ENCODE peak calls at places on chromosome 5, in six cellular contexts. G is gastrocnemius medialis, V is HCT116, F is H1, B is Peyer's patch, T is A549. O is an unnamed sample.
A peak's percentile ranks its signal among the peaks of the same experiment; 100 is the strongest.

GRCh38 chr5:122151640-122152039 is 22.3 kb downstream of the ZNF474 start:
- DNase-seq in G (no peak), V (no peak), F (no peak), B (no peak), T (no peak), O (no peak)

GRCh38 chr5:14286007-14286406 is 142.9 kb downstream of the TRIO start:
- DNase-seq in G (no peak), V (no peak), F (no peak), B (no peak), T (no peak), O (no peak)

GRCh38 chr5:151002250-151002649 is 18.1 kb upstream of the GPX3 start:
- DNase-seq in G (peak; percentile 34), V (peak; percentile 28), F (peak; percentile 42), B (no peak), T (peak; percentile 33), O (no peak)

GRCh38 chr5:147393866-147394265 is 116.0 kb downstream of the DPYSL3 start:
- DNase-seq in G (no peak), V (no peak), F (peak; percentile 97), B (no peak), T (no peak), O (no peak)

GRCh38 chr5:167030500-167031120 is 1260.8 kb upstream of the WWC1 start:
- DNase-seq in G (no peak), V (no peak), F (peak; percentile 88), B (no peak), T (peak; percentile 2), O (no peak)

GRCh38 chr5:21817668-21818419 is 1035.3 kb downstream of the CDH12 start:
- DNase-seq in G (no peak), V (no peak), F (no peak), B (no peak), T (no peak), O (no peak)

GRCh38 chr5:98605010-98605425 is 168.4 kb upstream of the RGMB start:
- DNase-seq in G (no peak), V (no peak), F (no peak), B (no peak), T (no peak), O (no peak)

GRCh38 chr5:34589832-34590231 is 66.3 kb upstream of the RAI14 start:
- DNase-seq in G (no peak), V (no peak), F (no peak), B (no peak), T (no peak), O (no peak)

GRCh38 chr5:2750026-2750757 is 1.3 kb downstream of the IRX2 start:
- DNase-seq in G (no peak), V (no peak), F (peak; percentile 77), B (no peak), T (no peak), O (no peak)

GRCh38 chr5:68271124-68271523 is 55.6 kb downstream of the PIK3R1 start:
- DNase-seq in G (no peak), V (no peak), F (no peak), B (no peak), T (no peak), O (no peak)

GRCh38 chr5:132497488-132497997 is 7.0 kb upstream of the IRF1 start:
- DNase-seq in G (peak; percentile 53), V (no peak), F (no peak), B (peak; percentile 51), T (peak; percentile 92), O (no peak)

GRCh38 chr5:81233080-81233634 is at the start of gene CKMT2:
- DNase-seq in G (peak; percentile 97), V (no peak), F (peak; percentile 93), B (peak; percentile 78), T (no peak), O (peak; percentile 74)

GRCh38 chr5:131460133-131460532 is 174.9 kb downstream of the RAPGEF6 start:
- DNase-seq in G (no peak), V (no peak), F (no peak), B (no peak), T (no peak), O (no peak)

GRCh38 chr5:14851067-14851422 is 20.5 kb downstream of the ANKH start:
- DNase-seq in G (no peak), V (no peak), F (no peak), B (no peak), T (no peak), O (no peak)

GRCh38 chr5:151068571-151069197 is 12.2 kb downstream of the TNIP1 start:
- DNase-seq in G (peak; percentile 83), V (no peak), F (no peak), B (no peak), T (no peak), O (no peak)

GRCh38 chr5:172871982-172872381 is 37.9 kb downstream of the ERGIC1 start:
- DNase-seq in G (no peak), V (no peak), F (no peak), B (no peak), T (no peak), O (no peak)

DNA sequence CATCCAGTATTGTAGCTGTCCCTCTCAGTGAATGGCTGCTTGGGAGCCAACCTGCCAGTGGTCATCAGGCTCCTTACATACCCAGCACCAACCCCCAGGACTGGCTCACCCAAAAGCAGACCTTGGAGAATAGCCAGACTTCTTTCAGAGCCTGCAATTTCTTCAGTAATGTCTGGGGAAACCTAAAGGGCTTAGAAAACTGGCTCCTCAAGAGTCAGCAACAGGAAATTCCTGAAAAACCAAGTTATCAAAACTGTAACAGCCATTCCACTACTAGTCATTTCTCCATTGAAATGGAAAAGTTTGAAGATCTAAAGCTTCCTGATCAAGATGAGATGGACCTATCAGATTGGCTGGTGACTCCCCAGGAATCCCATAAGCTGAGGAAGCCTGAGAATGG is 12.3 kb upstream of the STING1 start:
- DNase-seq in G (no peak), V (no peak), F (no peak), B (no peak), T (no peak), O (no peak)
- H3K27ac ChIP-seq in G (no peak overlapping the region), V (no peak overlapping the region), F (no peak overlapping the region), B (no peak overlapping the region), T (no peak overlapping the region), O (no peak overlapping the region)

DNA sequence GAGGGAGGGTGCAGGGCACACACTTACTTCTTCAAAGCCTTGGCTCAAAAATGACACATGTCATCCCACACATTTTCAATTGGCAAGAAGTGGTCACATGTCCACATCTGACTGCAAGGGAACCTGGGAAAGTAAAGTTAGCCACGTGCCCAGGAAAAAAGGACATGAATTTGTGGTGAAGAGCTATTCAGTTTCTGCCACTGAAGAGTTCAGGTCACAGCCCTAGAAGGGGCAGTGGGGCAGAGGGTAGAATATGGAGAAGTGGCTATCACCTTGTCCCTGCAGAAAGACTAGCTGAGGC is 1.9 kb upstream of the RGS14 start:
- DNase-seq in G (no peak), V (no peak), F (no peak), B (no peak), T (no peak), O (no peak)
- TF ChIP-seq POLR2A in G (no peak), V (no peak), F (no peak), B (no peak), T (no peak), O (no peak)

GRCh38 chr5:16880547-16880946 is 55.5 kb downstream of the MYO10 start:
- DNase-seq in G (no peak), V (no peak), F (no peak), B (no peak), T (no peak), O (no peak)
- TF ChIP-seq CTCF in G (no peak), V (no peak), F (no peak), B (no peak), T (no peak), O (no peak)

DNA sequence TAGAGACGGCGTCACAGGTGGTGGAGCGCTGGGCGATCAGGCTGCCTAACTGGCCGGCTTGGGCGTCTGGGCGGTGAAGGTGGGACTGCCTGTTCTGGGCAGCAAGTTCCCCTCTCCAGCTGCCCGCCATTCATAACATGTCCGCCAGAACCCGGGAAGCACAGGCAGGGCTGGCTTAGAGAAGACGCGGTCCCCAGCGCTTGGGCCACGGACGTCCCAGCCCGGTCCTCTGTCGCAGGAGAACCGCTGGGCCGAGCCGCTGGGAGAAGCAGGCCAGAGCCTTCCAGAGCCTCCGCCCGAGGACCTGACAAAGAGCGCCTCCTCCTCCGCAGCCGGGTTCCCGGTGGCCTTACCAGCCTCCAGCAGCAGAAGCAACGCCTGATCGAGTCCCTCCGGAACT is 15.2 kb upstream of the HAND1 start:
- DNase-seq in G (no peak), V (no peak), F (peak; percentile 55), B (no peak), T (no peak), O (peak; percentile 66)
- H3K27ac ChIP-seq in G (no peak overlapping the region), V (no peak overlapping the region), F (no peak overlapping the region), B (no peak overlapping the region), T (no peak overlapping the region), O (no peak overlapping the region)

GRCh38 chr5:115556276-115556675 is 11.7 kb upstream of the FEM1C start:
- DNase-seq in G (no peak), V (no peak), F (no peak), B (no peak), T (no peak), O (no peak)
- TF ChIP-seq POLR2A in G (no peak), V (no peak), F (no peak), B (no peak), T (no peak), O (no peak)

GRCh38 chr5:158882660-158883059 is 217.1 kb downstream of the EBF1 start:
- DNase-seq in G (no peak), V (no peak), F (no peak), B (no peak), T (no peak), O (no peak)

GRCh38 chr5:158882236-158882635 is 217.5 kb downstream of the EBF1 start:
- DNase-seq in G (no peak), V (no peak), F (no peak), B (no peak), T (no peak), O (no peak)

GRCh38 chr5:158881076-158881880 is 218.4 kb downstream of the EBF1 start:
- DNase-seq in G (no peak), V (no peak), F (no peak), B (no peak), T (no peak), O (no peak)

GRCh38 chr5:158879993-158880392 is 219.7 kb downstream of the EBF1 start:
- DNase-seq in G (no peak), V (no peak), F (no peak), B (no peak), T (no peak), O (no peak)

GRCh38 chr5:158880514-158881001 is 219.2 kb downstream of the EBF1 start:
- DNase-seq in G (no peak), V (no peak), F (no peak), B (no peak), T (no peak), O (no peak)
- TF ChIP-seq CTCF in G (no peak), V (no peak), F (no peak), B (no peak), T (no peak), O (no peak)

DNA sequence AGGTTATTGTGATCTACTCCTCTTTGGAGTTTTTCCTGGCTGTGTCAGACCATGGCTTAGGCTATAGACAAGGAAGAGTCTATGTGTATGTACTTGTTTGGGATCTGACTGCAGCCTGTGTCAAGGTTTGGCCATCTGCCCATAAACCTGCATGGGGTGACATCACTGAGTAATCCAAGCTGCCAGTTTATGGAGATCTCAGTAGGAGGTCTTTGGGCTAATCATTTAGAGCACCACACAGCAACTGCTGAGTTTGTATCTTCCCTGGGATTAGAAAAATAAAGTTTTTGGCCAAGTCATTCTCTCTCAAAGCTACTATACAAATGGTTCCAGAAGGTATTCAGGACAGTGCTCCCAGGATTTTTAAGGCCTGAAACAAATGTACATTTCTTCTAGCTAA is 65.5 kb upstream of the HSPB3 start:
- DNase-seq in G (no peak), V (peak; percentile 69), F (no peak), B (peak; percentile 49), T (peak; percentile 24), O (no peak)
- H3K27ac ChIP-seq in G (no peak overlapping the region), V (no peak overlapping the region), F (no peak overlapping the region), B (no peak overlapping the region), T (no peak overlapping the region), O (no peak overlapping the region)

GRCh38 chr5:139565411-139566305 is 4.5 kb downstream of the UBE2D2 start:
- DNase-seq in G (peak; percentile 42), V (no peak), F (no peak), B (no peak), T (no peak), O (no peak)
- TF ChIP-seq POLR2A in G (no peak), V (no peak), F (no peak), B (no peak), T (no peak), O (no peak)

O was measured in suprapubic skin.